ENCODE peak calls at places on chromosomes 13 and 19, in six cellular contexts. U is stomach; X is CD8-positive, alpha-beta T cell; C is transverse colon; E is Panc1; I is effector memory CD4-positive, alpha-beta T cell. G is an unnamed sample.

GRCh38 chr13:94712287-94712811 is at the start of gene SOX21:
- DNase-seq in U (no peak), X (no peak), C (no peak), E (no peak), I (no peak), G (no peak)

GRCh38 chr19:7751157-7751783 is 3.9 kb upstream of the CD209 start:
- DNase-seq in U (no peak), X (peak), C (no peak), E (no peak), I (no peak), G (no peak)

GRCh38 chr19:44623080-44623479 is 9.7 kb downstream of the IGSF23 start:
- DNase-seq in U (no peak), X (no peak), C (no peak), E (no peak), I (no peak), G (no peak)

GRCh38 chr19:39297931-39298634 is 1.9 kb downstream of the IFNL1 start:
- DNase-seq in U (peak), X (peak), C (peak), E (no peak), I (peak), G (no peak)

GRCh38 chr19:46924874-46925547 is 64.2 kb downstream of the ARHGAP35 start:
- DNase-seq in U (no peak), X (peak), C (peak), E (no peak), I (no peak), G (no peak)

GRCh38 chr19:6862673-6863078 is 24.7 kb upstream of the ADGRE1 start:
- DNase-seq in U (peak), X (peak), C (peak), E (peak), I (peak), G (peak)

GRCh38 chr13:40440990-40441820 is 225.2 kb downstream of the FOXO1 start:
- DNase-seq in U (peak), X (no peak), C (peak), E (no peak), I (no peak), G (no peak)

GRCh38 chr13:73162912-73163911 is 104.4 kb downstream of the KLF5 start:
- DNase-seq in U (no peak), X (no peak), C (no peak), E (no peak), I (no peak), G (no peak)

GRCh38 chr13:40271511-40271910 is 394.9 kb downstream of the FOXO1 start:
- DNase-seq in U (no peak), X (no peak), C (peak), E (no peak), I (no peak), G (no peak)

GRCh38 chr19:22807061-22807835 is 23.3 kb upstream of the ZNF99 start:
- DNase-seq in U (no peak), X (no peak), C (no peak), E (no peak), I (no peak), G (no peak)

GRCh38 chr13:47908200-47908902 is 92.7 kb downstream of the SUCLA2 start:
- DNase-seq in U (no peak), X (no peak), C (no peak), E (no peak), I (no peak), G (no peak)

GRCh38 chr13:75569576-75569975 is 20.0 kb downstream of the UCHL3 start:
- DNase-seq in U (no peak), X (no peak), C (no peak), E (no peak), I (no peak), G (no peak)

DNA sequence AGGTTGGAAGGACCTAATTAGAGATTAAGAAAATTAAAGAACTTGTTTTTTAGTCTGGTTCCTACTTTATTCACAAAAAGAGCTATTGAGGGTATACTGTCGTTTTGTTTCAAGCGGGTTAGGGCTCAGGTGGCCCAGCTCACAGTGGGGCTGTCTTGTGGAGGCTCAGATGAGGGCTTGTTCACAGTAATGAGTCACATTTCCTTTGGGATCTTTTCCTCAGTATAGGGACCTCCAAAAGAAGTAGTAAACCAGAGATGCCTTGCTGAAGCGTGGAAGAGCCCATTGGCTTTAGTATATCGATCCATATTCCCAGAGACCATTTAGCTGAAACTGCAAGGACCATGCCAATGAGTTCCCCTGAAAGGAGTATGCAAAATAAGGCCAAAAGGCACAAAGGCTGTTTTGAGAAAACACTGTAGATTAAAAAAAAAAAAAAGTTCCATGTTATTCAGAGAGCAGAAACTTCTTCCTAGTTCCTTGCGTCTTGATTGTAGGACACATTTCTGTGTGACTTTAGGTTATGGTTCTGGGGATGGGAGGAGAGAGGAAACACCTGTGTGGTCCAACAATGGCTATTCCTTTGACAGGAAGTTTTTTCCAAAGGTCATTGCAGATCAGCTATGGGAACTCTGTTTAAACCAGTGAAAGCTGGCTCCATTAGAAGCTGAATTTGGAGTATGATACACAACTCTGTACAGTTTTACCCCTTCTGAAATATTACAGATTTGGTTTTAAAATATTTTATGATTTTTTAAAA is 32.8 kb upstream of the GPI start:
- DNase-seq in U (no peak), X (no peak), C (no peak), E (no peak), I (no peak), G (no peak)
- H3K27ac ChIP-seq in U (no peak), X (no peak), C (no peak), E (no peak), I (no peak), G (no peak)

GRCh38 chr13:112370311-112370710 is 5.8 kb upstream of the SPACA7 start:
- DNase-seq in U (no peak), X (no peak), C (no peak), E (no peak), I (no peak), G (no peak)
- H3K27ac ChIP-seq in U (no peak), X (no peak), C (no peak), E (no peak), I (no peak), G (no peak)

DNA sequence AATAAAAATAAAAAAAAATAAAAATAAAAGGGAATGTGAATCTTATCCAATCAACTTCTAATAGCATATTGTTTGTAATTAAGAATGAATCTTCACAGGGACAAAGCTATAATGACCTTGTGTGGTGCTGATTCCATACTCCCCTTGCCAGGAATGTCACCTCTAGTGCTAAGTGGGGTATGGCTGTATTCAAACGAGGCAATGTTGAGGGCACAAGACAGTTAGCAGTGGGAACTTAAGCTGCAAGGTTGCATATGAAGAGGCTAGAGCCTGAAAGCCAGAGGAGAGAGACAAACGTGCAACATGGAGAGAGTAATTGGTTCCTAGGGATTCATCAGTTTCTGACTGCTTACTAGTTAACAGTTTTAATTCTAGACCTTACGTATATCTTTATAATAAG is 43.9 kb upstream of the CSNK1A1L start:
- DNase-seq in U (no peak), X (no peak), C (no peak), E (no peak), I (no peak), G (no peak)
- H3K27ac ChIP-seq in U (no peak), X (no peak), C (no peak), E (no peak), I (no peak), G (no peak)

GRCh38 chr19:32337176-32337808 is 8.1 kb upstream of the ZNF507 start:
- DNase-seq in U (no peak), X (no peak), C (no peak), E (no peak), I (no peak), G (no peak)

GRCh38 chr19:32336259-32337111 is 8.9 kb upstream of the ZNF507 start:
- DNase-seq in U (no peak), X (no peak), C (no peak), E (no peak), I (no peak), G (no peak)

GRCh38 chr19:32342695-32343094 is 2.7 kb upstream of the ZNF507 start:
- DNase-seq in U (no peak), X (no peak), C (no peak), E (no peak), I (no peak), G (no peak)

GRCh38 chr19:32343550-32344262 is 1.7 kb upstream of the ZNF507 start:
- DNase-seq in U (no peak), X (no peak), C (no peak), E (no peak), I (no peak), G (no peak)

DNA sequence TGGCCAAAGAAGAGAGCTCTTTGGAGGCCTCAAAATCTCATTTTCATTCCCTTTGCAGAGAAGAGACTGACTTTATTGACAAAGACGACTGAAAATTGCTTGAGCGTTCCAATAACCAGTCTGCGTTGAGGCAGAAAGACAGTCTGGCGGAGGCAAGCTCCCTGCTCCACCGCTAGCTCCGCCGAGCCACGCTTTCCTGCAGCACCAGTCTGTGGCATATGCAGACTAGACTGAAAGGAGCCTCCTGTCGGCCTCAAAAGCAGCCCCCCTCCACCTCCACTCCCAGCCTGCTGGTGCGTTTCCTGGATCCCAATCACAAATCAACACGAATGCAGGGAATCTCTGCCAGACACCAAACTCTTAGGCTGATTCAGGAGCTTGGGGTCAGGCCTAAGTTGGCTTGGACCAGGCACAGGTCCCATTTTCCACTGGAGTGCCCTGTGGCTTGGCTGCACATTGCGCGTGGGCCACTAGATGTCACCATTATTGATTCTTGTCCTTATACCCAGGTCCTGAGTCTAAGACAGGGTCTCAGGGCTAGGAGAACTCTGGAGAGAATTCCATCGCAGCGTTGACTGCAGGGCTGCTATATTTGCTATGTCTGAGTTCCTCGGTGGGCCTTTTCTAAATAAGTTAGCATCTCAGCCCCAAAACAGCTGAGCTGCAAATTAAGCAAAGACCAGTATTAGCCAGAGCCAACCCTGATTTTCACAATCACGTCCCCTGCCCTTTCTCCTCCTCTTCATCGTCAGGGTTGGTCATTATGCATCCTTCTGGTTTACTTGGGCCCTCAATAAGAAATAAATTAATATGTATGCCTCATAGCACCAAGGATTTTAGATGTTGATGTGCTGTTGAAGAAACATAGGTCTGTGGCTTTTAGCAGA is 5.2 kb upstream of the ZNF507 start:
- DNase-seq in U (peak), X (peak), C (peak), E (peak), I (no peak), G (no peak)
- H3K27ac ChIP-seq in U (peak), X (no peak), C (peak), E (peak), I (no peak), G (no peak)

DNA sequence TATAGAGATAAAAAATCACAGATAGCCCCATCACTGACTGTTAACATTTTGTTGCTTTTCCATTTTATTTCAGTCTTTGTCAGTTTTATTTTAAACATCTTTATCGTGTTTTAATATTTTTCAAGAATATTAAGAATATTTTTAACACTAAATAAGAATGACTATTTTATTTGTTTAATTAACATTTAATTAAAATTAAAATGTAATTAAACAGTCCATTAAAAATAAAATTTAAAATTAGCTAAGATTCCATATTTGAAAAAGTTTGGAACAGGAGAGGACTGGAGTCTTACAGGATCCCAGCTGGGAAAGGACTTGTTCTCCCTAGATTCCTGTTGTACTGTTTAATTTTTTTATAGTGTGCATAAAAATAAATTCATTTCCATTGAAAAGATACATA is 54.5 kb downstream of the RGCC start:
- DNase-seq in U (no peak), X (no peak), C (no peak), E (no peak), I (no peak), G (no peak)
- H3K27ac ChIP-seq in U (no peak), X (no peak), C (no peak), E (no peak), I (no peak), G (no peak)

GRCh38 chr19:37078717-37079032 is 442 bp downstream of the ZNF420 start:
- DNase-seq in U (no peak), X (no peak), C (no peak), E (no peak), I (no peak), G (no peak)
- H3K27ac ChIP-seq in U (peak), X (peak), C (peak), E (peak), I (peak), G (no peak)

GRCh38 chr13:30745917-30746686 is 10.8 kb downstream of the ALOX5AP start:
- DNase-seq in U (no peak), X (no peak), C (peak), E (no peak), I (no peak), G (no peak)
- H3K27ac ChIP-seq in U (peak), X (no peak), C (peak), E (peak), I (no peak), G (no peak)

GRCh38 chr13:66969291-66969690 is 260.8 kb downstream of the PCDH9 start:
- DNase-seq in U (no peak), X (no peak), C (no peak), E (no peak), I (no peak), G (no peak)
- H3K27ac ChIP-seq in U (no peak), X (no peak), C (no peak), E (no peak), I (no peak), G (no peak)

GRCh38 chr19:49809987-49810389 is 3.1 kb downstream of the FUZ start:
- DNase-seq in U (no peak), X (no peak), C (no peak), E (no peak), I (no peak), G (no peak)

GRCh38 chr19:49811328-49811727 is 1.8 kb downstream of the FUZ start:
- DNase-seq in U (no peak), X (no peak), C (no peak), E (no peak), I (no peak), G (no peak)

GRCh38 chr19:49808762-49809154 is 4.3 kb downstream of the FUZ start:
- DNase-seq in U (peak), X (peak), C (peak), E (no peak), I (peak), G (no peak)

GRCh38 chr19:49807888-49808675 is 5.0 kb downstream of the FUZ start:
- DNase-seq in U (no peak), X (no peak), C (no peak), E (no peak), I (no peak), G (no peak)

GRCh38 chr19:49809155-49809986 is 3.7 kb downstream of the FUZ start:
- DNase-seq in U (peak), X (peak), C (peak), E (no peak), I (peak), G (no peak)
- H3K27ac ChIP-seq in U (peak), X (peak), C (peak), E (peak), I (peak), G (peak)

GRCh38 chr13:113291997-113292862 is 4.8 kb upstream of the LAMP1 start:
- DNase-seq in U (no peak), X (peak), C (no peak), E (no peak), I (no peak), G (no peak)
- H3K27ac ChIP-seq in U (no peak), X (no peak), C (no peak), E (no peak), I (no peak), G (no peak)

G was measured in SK-N-MC.